ENCODE peak calls at places on chromosomes 7 and 10, in six cellular contexts. X, E, K, Y, H and U are unnamed samples.

GRCh38 chr7:112271162-112271561 is 64.7 kb downstream of the ZNF277 start:
- DNase-seq in X (no peak), E (no peak), K (peak; percentile 30), Y (no peak), H (no peak), U (no peak)

GRCh38 chr7:157603716-157604115 is 266.9 kb downstream of the DNAJB6 start:
- DNase-seq in X (no peak), E (no peak), K (no peak), Y (no peak), H (no peak), U (no peak)

GRCh38 chr10:97494863-97495506 is 3.2 kb downstream of the MMS19 start:
- DNase-seq in X (no peak), E (no peak), K (no peak), Y (no peak), H (no peak), U (no peak)

GRCh38 chr7:55552320-55553086 is 19.8 kb downstream of the VOPP1 start:
- DNase-seq in X (peak; percentile 82), E (peak; percentile 60), K (no peak), Y (peak; percentile 29), H (peak; percentile 50), U (no peak)

GRCh38 chr10:64396105-64396504 is 874.9 kb downstream of the REEP3 start:
- DNase-seq in X (peak; percentile 82), E (no peak), K (no peak), Y (no peak), H (no peak), U (peak; percentile 57)

GRCh38 chr10:101282937-101283336 is 53.7 kb upstream of the LBX1 start:
- DNase-seq in X (no peak), E (no peak), K (no peak), Y (no peak), H (no peak), U (no peak)

GRCh38 chr10:95503526-95503925 is 57.6 kb downstream of the SORBS1 start:
- DNase-seq in X (no peak), E (no peak), K (no peak), Y (no peak), H (no peak), U (no peak)

GRCh38 chr10:91590904-91591791 is 41.7 kb downstream of the PPP1R3C start:
- DNase-seq in X (peak; percentile 90), E (no peak), K (peak; percentile 12), Y (peak; percentile 83), H (no peak), U (peak; percentile 92)

GRCh38 chr10:127048630-127049029 is 143.4 kb downstream of the DOCK1 start:
- DNase-seq in X (no peak), E (no peak), K (no peak), Y (no peak), H (no peak), U (no peak)

GRCh38 chr10:113641702-113642101 is 22.1 kb downstream of the NRAP start:
- DNase-seq in X (no peak), E (no peak), K (no peak), Y (no peak), H (no peak), U (no peak)

GRCh38 chr10:7559447-7559846 is 107.3 kb downstream of the ITIH5 start:
- DNase-seq in X (no peak), E (no peak), K (no peak), Y (no peak), H (no peak), U (no peak)

GRCh38 chr10:57142925-57143576 is 782.0 kb upstream of the ZWINT start:
- DNase-seq in X (no peak), E (no peak), K (no peak), Y (no peak), H (no peak), U (no peak)

GRCh38 chr7:55193245-55193644 is 171.9 kb upstream of the LANCL2 start:
- DNase-seq in X (no peak), E (no peak), K (no peak), Y (no peak), H (no peak), U (no peak)

GRCh38 chr7:143945423-143945822 is 9.2 kb upstream of the OR2F1 start:
- DNase-seq in X (no peak), E (no peak), K (no peak), Y (no peak), H (no peak), U (no peak)

GRCh38 chr7:157501576-157501975 is 164.8 kb downstream of the DNAJB6 start:
- DNase-seq in X (no peak), E (no peak), K (no peak), Y (no peak), H (no peak), U (no peak)

GRCh38 chr7:33072471-33072870 is 9.9 kb upstream of the NT5C3A start:
- DNase-seq in X (peak; percentile 87), E (peak; percentile 70), K (no peak), Y (no peak), H (no peak), U (peak; percentile 78)

GRCh38 chr10:48533951-48534720 is 70.7 kb downstream of the ARHGAP22 start:
- DNase-seq in X (peak; percentile 87), E (peak; percentile 59), K (no peak), Y (no peak), H (no peak), U (peak; percentile 19)

GRCh38 chr10:22321831-22322662 is 1.1 kb downstream of the BMI1 start:
- DNase-seq in X (peak; percentile 18), E (peak; percentile 59), K (no peak), Y (no peak), H (no peak), U (no peak)

GRCh38 chr10:63268139-63268797 is 135.1 kb downstream of the NRBF2 start:
- DNase-seq in X (no peak), E (no peak), K (no peak), Y (no peak), H (no peak), U (no peak)

GRCh38 chr10:52778511-52779392 is 6.2 kb upstream of the MBL2 start:
- DNase-seq in X (peak; percentile 38), E (peak; percentile 31), K (no peak), Y (no peak), H (no peak), U (peak; percentile 37)

GRCh38 chr7:72709909-72710308 is 118.1 kb downstream of the TYW1B start:
- DNase-seq in X (peak; percentile 43), E (no peak), K (no peak), Y (no peak), H (no peak), U (no peak)